ENCODE peak calls at places on chromosome 19, in four cellular contexts. M is SK-MEL-5; H is adipocyte; D is effector memory CD8-positive, alpha-beta T cell. W is an unnamed sample.

GRCh38 chr19:40737102-40737644 is 13.1 kb downstream of the ACTMAP start:
- DNase-seq in M (no peak), H (no peak), D (no peak), W (no peak)

GRCh38 chr19:48965806-48966540 is 864 bp downstream of the FTL start:
- DNase-seq in D (peak; percentile 82), H (peak; percentile 80), M (peak; percentile 90), W (peak; percentile 89)

GRCh38 chr19:49499030-49499670 is 2.9 kb downstream of the RPS11 start:
- DNase-seq in H (no peak), D (peak; percentile 44), M (no peak), W (no peak)

GRCh38 chr19:29248332-29248844 is 35.4 kb upstream of the UQCRFS1 start:
- DNase-seq in M (no peak), D (no peak), H (no peak), W (no peak)

GRCh38 chr19:29945433-29945832 is 3.4 kb downstream of the URI1 start:
- DNase-seq in H (no peak), D (no peak), M (no peak), W (no peak)

GRCh38 chr19:39390460-39390758 is 497 bp downstream of the PAF1 start:
- DNase-seq in D (no peak), M (no peak), H (peak; percentile 79), W (no peak)

GRCh38 chr19:45960595-45961235 is 12.9 kb downstream of the NOVA2 start:
- DNase-seq in M (no peak), H (no peak), D (no peak), W (no peak)

GRCh38 chr19:58367698-58368454 is 5.3 kb upstream of the ZNF497 start:
- DNase-seq in D (no peak), M (no peak), H (no peak), W (no peak)

GRCh38 chr19:38331728-38332127 is 3.9 kb upstream of the CATSPERG start:
- DNase-seq in M (no peak), H (no peak), D (no peak), W (no peak)

GRCh38 chr19:44789943-44790467 is 12.3 kb downstream of the CBLC start:
- DNase-seq in H (no peak), D (no peak), M (no peak), W (no peak)

GRCh38 chr19:14363203-14364097 is 17.8 kb upstream of the ADGRE5 start:
- DNase-seq in H (peak; percentile 68), D (no peak), M (peak; percentile 40), W (peak; percentile 66)

GRCh38 chr19:42397315-42398166 is 7.4 kb upstream of the CNFN start:
- DNase-seq in M (no peak), D (no peak), H (no peak), W (no peak)

GRCh38 chr19:38551450-38551813 is 66.3 kb downstream of the MAP4K1 start:
- DNase-seq in M (no peak), D (no peak), H (no peak), W (peak; percentile 56)

GRCh38 chr19:29268721-29269483 is 56.0 kb upstream of the UQCRFS1 start:
- DNase-seq in M (no peak), H (no peak), D (no peak), W (no peak)

GRCh38 chr19:3403489-3404323 is 37.3 kb downstream of the NFIC start:
- DNase-seq in H (peak; percentile 84), D (no peak), M (no peak), W (no peak)

GRCh38 chr19:22528956-22529355 is 105.2 kb upstream of the ZNF492 start:
- DNase-seq in D (no peak), H (no peak), M (no peak), W (no peak)

GRCh38 chr19:28185646-28186045 is 1027.3 kb downstream of the UQCRFS1 start:
- DNase-seq in H (no peak), M (no peak), D (no peak), W (no peak)

GRCh38 chr19:56681702-56682101 is 10.1 kb upstream of the ZNF835 start:
- DNase-seq in M (no peak), D (no peak), H (no peak), W (no peak)

GRCh38 chr19:46721269-46722003 is 4.5 kb upstream of the PRKD2 start:
- DNase-seq in H (no peak), M (no peak), D (no peak), W (no peak)

GRCh38 chr19:33032218-33032781 is 32.4 kb downstream of the RHPN2 start:
- DNase-seq in D (no peak), M (peak; percentile 52), H (no peak), W (no peak)

GRCh38 chr19:10289836-10290438 is at the start of gene ICAM5:
- DNase-seq in D (no peak), M (no peak), H (peak; percentile 65), W (peak; percentile 72)

GRCh38 chr19:29624489-29625210 is 18.6 kb downstream of the POP4 start:
- DNase-seq in H (no peak), D (no peak), M (peak; percentile 27), W (no peak)

GRCh38 chr19:36060430-36060829 is 5.7 kb downstream of the WDR62 start:
- DNase-seq in D (no peak), M (peak; percentile 65), H (peak; percentile 72), W (no peak)

GRCh38 chr19:17529239-17530158 is 18.1 kb downstream of the PGLS start:
- DNase-seq in H (no peak), M (no peak), D (no peak), W (no peak)